ENCODE peak calls at places on chromosomes 12 and 14, in eight cellular contexts. R is HTR-8/SVneo; J is stomach; Q is cerebellar cortex; T is T1000; X is naive thymus-derived CD4-positive, alpha-beta T cell; L is NCI-H460; I is CD8-positive, alpha-beta T cell. G is an unnamed sample.

GRCh38 chr14:75497701-75498100 is 24.6 kb upstream of the BATF start:
- DNase-seq in R (no peak), J (no peak), Q (no peak), T (no peak), X (no peak), L (no peak), I (no peak), G (no peak)

GRCh38 chr14:49972840-49973239 is 80.0 kb downstream of the ARF6 start:
- DNase-seq in R (peak), J (peak), Q (no peak), T (peak), X (no peak), L (peak), I (peak), G (peak)

GRCh38 chr14:24064091-24064795 is 7.1 kb upstream of the CPNE6 start:
- DNase-seq in R (no peak), J (no peak), Q (no peak), T (no peak), X (no peak), L (no peak), I (no peak), G (no peak)

GRCh38 chr12:2212971-2213869 is 160.4 kb downstream of the CACNA1C start:
- DNase-seq in R (no peak), J (no peak), Q (peak), T (no peak), X (no peak), L (no peak), I (no peak), G (no peak)

GRCh38 chr12:122870163-122870842 is 25.6 kb downstream of the VPS37B start:
- DNase-seq in R (no peak), J (peak), Q (no peak), T (no peak), X (no peak), L (no peak), I (no peak), G (no peak)

GRCh38 chr14:55731881-55732498 is 152.0 kb downstream of the KTN1 start:
- DNase-seq in R (no peak), J (peak), Q (no peak), T (no peak), X (peak), L (peak), I (peak), G (peak)

GRCh38 chr14:31988237-31988636 is 88.9 kb upstream of the ARHGAP5 start:
- DNase-seq in R (no peak), J (no peak), Q (no peak), T (no peak), X (no peak), L (no peak), I (no peak), G (no peak)

GRCh38 chr12:78964521-78964920 is 99.9 kb downstream of the SYT1 start:
- DNase-seq in R (no peak), J (no peak), Q (no peak), T (no peak), X (no peak), L (no peak), I (no peak), G (no peak)

GRCh38 chr12:66633676-66634075 is 45.2 kb downstream of the GRIP1 start:
- DNase-seq in R (no peak), J (no peak), Q (no peak), T (no peak), X (no peak), L (no peak), I (no peak), G (peak)

GRCh38 chr12:127677537-127678131 is 589.3 kb upstream of the TMEM132C start:
- DNase-seq in R (peak), J (peak), Q (peak), T (peak), X (no peak), L (peak), I (peak), G (peak)

GRCh38 chr14:34797747-34798583 is 77.2 kb downstream of the BAZ1A start:
- DNase-seq in R (no peak), J (no peak), Q (no peak), T (no peak), X (no peak), L (no peak), I (no peak), G (no peak)

GRCh38 chr12:18794000-18794399 is 56.1 kb downstream of the CAPZA3 start:
- DNase-seq in R (no peak), J (no peak), Q (no peak), T (no peak), X (no peak), L (no peak), I (no peak), G (no peak)

GRCh38 chr14:92560106-92560865 is 46.7 kb downstream of the RIN3 start:
- DNase-seq in R (no peak), J (no peak), Q (no peak), T (no peak), X (peak), L (no peak), I (no peak), G (no peak)

G was measured in fibroblast of the conjunctiva.